ENCODE peak calls at places on chromosomes 7 and 10, in seven cellular contexts. One of them, this sample, is unnamed.

GRCh38 chr7:38393874-38394273 is 120.4 kb upstream of the TARP start:
- DNase-seq in smooth muscle cell of the brain vasculature: no peak
- DNase-seq in stimulated activated CD4-positive, alpha-beta T cell treated with anti-CD3 and anti-CD28 coated beads, Interleukin-12 subunit alpha, Interleukin-12 subunit beta, amount 100 ng/mL, for 48 hours: no peak
- DNase-seq in activated T-helper 1 cell treated with Interleukin-2 at 50 U/mL for 16 hours: no peak
- DNase-seq in fibroblast of mammary gland: no peak
- DNase-seq in activated naive CD4-positive, alpha-beta T cell: no peak
- DNase-seq in GM12878: no peak
- DNase-seq in this sample: no peak

GRCh38 chr10:86258488-86258887 is 108.1 kb downstream of the GRID1 start:
- DNase-seq in smooth muscle cell of the brain vasculature: no peak
- DNase-seq in stimulated activated CD4-positive, alpha-beta T cell treated with anti-CD3 and anti-CD28 coated beads, Interleukin-12 subunit alpha, Interleukin-12 subunit beta, amount 100 ng/mL, for 48 hours: no peak
- DNase-seq in activated T-helper 1 cell treated with Interleukin-2 at 50 U/mL for 16 hours: no peak
- DNase-seq in fibroblast of mammary gland: peak
- DNase-seq in activated naive CD4-positive, alpha-beta T cell: no peak
- DNase-seq in GM12878: no peak
- DNase-seq in this sample: no peak

GRCh38 chr10:1213252-1213651 is 157.1 kb downstream of the WDR37 start:
- DNase-seq in smooth muscle cell of the brain vasculature: no peak
- DNase-seq in stimulated activated CD4-positive, alpha-beta T cell treated with anti-CD3 and anti-CD28 coated beads, Interleukin-12 subunit alpha, Interleukin-12 subunit beta, amount 100 ng/mL, for 48 hours: no peak
- DNase-seq in activated T-helper 1 cell treated with Interleukin-2 at 50 U/mL for 16 hours: no peak
- DNase-seq in fibroblast of mammary gland: no peak
- DNase-seq in activated naive CD4-positive, alpha-beta T cell: no peak
- DNase-seq in GM12878: no peak
- DNase-seq in this sample: no peak

GRCh38 chr7:156005202-156005821 is 193.0 kb upstream of the SHH start:
- DNase-seq in smooth muscle cell of the brain vasculature: no peak
- DNase-seq in stimulated activated CD4-positive, alpha-beta T cell treated with anti-CD3 and anti-CD28 coated beads, Interleukin-12 subunit alpha, Interleukin-12 subunit beta, amount 100 ng/mL, for 48 hours: no peak
- DNase-seq in activated T-helper 1 cell treated with Interleukin-2 at 50 U/mL for 16 hours: no peak
- DNase-seq in fibroblast of mammary gland: no peak
- DNase-seq in activated naive CD4-positive, alpha-beta T cell: no peak
- DNase-seq in GM12878: no peak
- DNase-seq in this sample: no peak

GRCh38 chr7:23106491-23106800 is 861 bp downstream of the KLHL7 start:
- DNase-seq in smooth muscle cell of the brain vasculature: no peak
- DNase-seq in stimulated activated CD4-positive, alpha-beta T cell treated with anti-CD3 and anti-CD28 coated beads, Interleukin-12 subunit alpha, Interleukin-12 subunit beta, amount 100 ng/mL, for 48 hours: no peak
- DNase-seq in activated T-helper 1 cell treated with Interleukin-2 at 50 U/mL for 16 hours: no peak
- DNase-seq in fibroblast of mammary gland: no peak
- DNase-seq in activated naive CD4-positive, alpha-beta T cell: no peak
- DNase-seq in GM12878: no peak
- DNase-seq in this sample: no peak

GRCh38 chr10:99529483-99530107 is 3.1 kb upstream of the NKX2-3 start:
- DNase-seq in smooth muscle cell of the brain vasculature: no peak
- DNase-seq in stimulated activated CD4-positive, alpha-beta T cell treated with anti-CD3 and anti-CD28 coated beads, Interleukin-12 subunit alpha, Interleukin-12 subunit beta, amount 100 ng/mL, for 48 hours: no peak
- DNase-seq in activated T-helper 1 cell treated with Interleukin-2 at 50 U/mL for 16 hours: no peak
- DNase-seq in fibroblast of mammary gland: no peak
- DNase-seq in activated naive CD4-positive, alpha-beta T cell: no peak
- DNase-seq in GM12878: no peak
- DNase-seq in this sample: no peak

GRCh38 chr10:98332623-98333269 is 64.8 kb upstream of the LOXL4 start:
- DNase-seq in smooth muscle cell of the brain vasculature: no peak
- DNase-seq in stimulated activated CD4-positive, alpha-beta T cell treated with anti-CD3 and anti-CD28 coated beads, Interleukin-12 subunit alpha, Interleukin-12 subunit beta, amount 100 ng/mL, for 48 hours: no peak
- DNase-seq in activated T-helper 1 cell treated with Interleukin-2 at 50 U/mL for 16 hours: no peak
- DNase-seq in fibroblast of mammary gland: peak
- DNase-seq in activated naive CD4-positive, alpha-beta T cell: no peak
- DNase-seq in GM12878: no peak
- DNase-seq in this sample: no peak

GRCh38 chr7:24722386-24723177 is 34.7 kb downstream of the GSDME start:
- DNase-seq in smooth muscle cell of the brain vasculature: no peak
- DNase-seq in stimulated activated CD4-positive, alpha-beta T cell treated with anti-CD3 and anti-CD28 coated beads, Interleukin-12 subunit alpha, Interleukin-12 subunit beta, amount 100 ng/mL, for 48 hours: no peak
- DNase-seq in activated T-helper 1 cell treated with Interleukin-2 at 50 U/mL for 16 hours: no peak
- DNase-seq in fibroblast of mammary gland: peak
- DNase-seq in activated naive CD4-positive, alpha-beta T cell: no peak
- DNase-seq in GM12878: no peak
- DNase-seq in this sample: no peak

GRCh38 chr7:3063016-3063753 is 19.5 kb upstream of the CARD11 start:
- DNase-seq in smooth muscle cell of the brain vasculature: no peak
- DNase-seq in stimulated activated CD4-positive, alpha-beta T cell treated with anti-CD3 and anti-CD28 coated beads, Interleukin-12 subunit alpha, Interleukin-12 subunit beta, amount 100 ng/mL, for 48 hours: peak
- DNase-seq in activated T-helper 1 cell treated with Interleukin-2 at 50 U/mL for 16 hours: peak
- DNase-seq in fibroblast of mammary gland: no peak
- DNase-seq in activated naive CD4-positive, alpha-beta T cell: peak
- DNase-seq in GM12878: no peak
- DNase-seq in this sample: no peak

GRCh38 chr10:47277352-47278151 is 22.4 kb upstream of the GDF10 start:
- DNase-seq in smooth muscle cell of the brain vasculature: no peak
- DNase-seq in stimulated activated CD4-positive, alpha-beta T cell treated with anti-CD3 and anti-CD28 coated beads, Interleukin-12 subunit alpha, Interleukin-12 subunit beta, amount 100 ng/mL, for 48 hours: peak
- DNase-seq in activated T-helper 1 cell treated with Interleukin-2 at 50 U/mL for 16 hours: peak
- DNase-seq in fibroblast of mammary gland: no peak
- DNase-seq in activated naive CD4-positive, alpha-beta T cell: no peak
- DNase-seq in GM12878: no peak
- DNase-seq in this sample: no peak

GRCh38 chr10:126013489-126014281 is 117.3 kb downstream of the FANK1 start:
- DNase-seq in smooth muscle cell of the brain vasculature: peak
- DNase-seq in stimulated activated CD4-positive, alpha-beta T cell treated with anti-CD3 and anti-CD28 coated beads, Interleukin-12 subunit alpha, Interleukin-12 subunit beta, amount 100 ng/mL, for 48 hours: no peak
- DNase-seq in activated T-helper 1 cell treated with Interleukin-2 at 50 U/mL for 16 hours: no peak
- DNase-seq in fibroblast of mammary gland: peak
- DNase-seq in activated naive CD4-positive, alpha-beta T cell: no peak
- DNase-seq in GM12878: no peak
- DNase-seq in this sample: no peak

GRCh38 chr7:156539999-156540398 is 100.6 kb upstream of the RNF32 start:
- DNase-seq in smooth muscle cell of the brain vasculature: no peak
- DNase-seq in stimulated activated CD4-positive, alpha-beta T cell treated with anti-CD3 and anti-CD28 coated beads, Interleukin-12 subunit alpha, Interleukin-12 subunit beta, amount 100 ng/mL, for 48 hours: no peak
- DNase-seq in activated T-helper 1 cell treated with Interleukin-2 at 50 U/mL for 16 hours: no peak
- DNase-seq in fibroblast of mammary gland: no peak
- DNase-seq in activated naive CD4-positive, alpha-beta T cell: no peak
- DNase-seq in GM12878: no peak
- DNase-seq in this sample: no peak

GRCh38 chr7:107708956-107709355 is 35.0 kb upstream of the CBLL1 start:
- DNase-seq in smooth muscle cell of the brain vasculature: no peak
- DNase-seq in stimulated activated CD4-positive, alpha-beta T cell treated with anti-CD3 and anti-CD28 coated beads, Interleukin-12 subunit alpha, Interleukin-12 subunit beta, amount 100 ng/mL, for 48 hours: no peak
- DNase-seq in activated T-helper 1 cell treated with Interleukin-2 at 50 U/mL for 16 hours: no peak
- DNase-seq in fibroblast of mammary gland: peak
- DNase-seq in activated naive CD4-positive, alpha-beta T cell: no peak
- DNase-seq in GM12878: no peak
- DNase-seq in this sample: no peak

GRCh38 chr7:15556706-15557105 is 5.1 kb downstream of the AGMO start:
- DNase-seq in smooth muscle cell of the brain vasculature: no peak
- DNase-seq in stimulated activated CD4-positive, alpha-beta T cell treated with anti-CD3 and anti-CD28 coated beads, Interleukin-12 subunit alpha, Interleukin-12 subunit beta, amount 100 ng/mL, for 48 hours: no peak
- DNase-seq in activated T-helper 1 cell treated with Interleukin-2 at 50 U/mL for 16 hours: no peak
- DNase-seq in fibroblast of mammary gland: no peak
- DNase-seq in activated naive CD4-positive, alpha-beta T cell: no peak
- DNase-seq in GM12878: no peak
- DNase-seq in this sample: no peak

GRCh38 chr7:131619336-131620305 is 63.2 kb upstream of the PODXL start:
- DNase-seq in smooth muscle cell of the brain vasculature: no peak
- DNase-seq in stimulated activated CD4-positive, alpha-beta T cell treated with anti-CD3 and anti-CD28 coated beads, Interleukin-12 subunit alpha, Interleukin-12 subunit beta, amount 100 ng/mL, for 48 hours: no peak
- DNase-seq in activated T-helper 1 cell treated with Interleukin-2 at 50 U/mL for 16 hours: no peak
- DNase-seq in fibroblast of mammary gland: no peak
- DNase-seq in activated naive CD4-positive, alpha-beta T cell: no peak
- DNase-seq in GM12878: no peak
- DNase-seq in this sample: no peak

GRCh38 chr10:29537799-29538198 is 97.0 kb downstream of the SVIL start:
- DNase-seq in smooth muscle cell of the brain vasculature: no peak
- DNase-seq in stimulated activated CD4-positive, alpha-beta T cell treated with anti-CD3 and anti-CD28 coated beads, Interleukin-12 subunit alpha, Interleukin-12 subunit beta, amount 100 ng/mL, for 48 hours: no peak
- DNase-seq in activated T-helper 1 cell treated with Interleukin-2 at 50 U/mL for 16 hours: no peak
- DNase-seq in fibroblast of mammary gland: no peak
- DNase-seq in activated naive CD4-positive, alpha-beta T cell: no peak
- DNase-seq in GM12878: no peak
- DNase-seq in this sample: no peak

GRCh38 chr10:31578951-31579350 is 259.9 kb downstream of the ZEB1 start:
- DNase-seq in smooth muscle cell of the brain vasculature: no peak
- DNase-seq in stimulated activated CD4-positive, alpha-beta T cell treated with anti-CD3 and anti-CD28 coated beads, Interleukin-12 subunit alpha, Interleukin-12 subunit beta, amount 100 ng/mL, for 48 hours: no peak
- DNase-seq in activated T-helper 1 cell treated with Interleukin-2 at 50 U/mL for 16 hours: no peak
- DNase-seq in fibroblast of mammary gland: no peak
- DNase-seq in activated naive CD4-positive, alpha-beta T cell: no peak
- DNase-seq in GM12878: no peak
- DNase-seq in this sample: no peak

GRCh38 chr7:75723444-75723843 is 15.3 kb downstream of the HIP1 start:
- DNase-seq in smooth muscle cell of the brain vasculature: no peak
- DNase-seq in stimulated activated CD4-positive, alpha-beta T cell treated with anti-CD3 and anti-CD28 coated beads, Interleukin-12 subunit alpha, Interleukin-12 subunit beta, amount 100 ng/mL, for 48 hours: no peak
- DNase-seq in activated T-helper 1 cell treated with Interleukin-2 at 50 U/mL for 16 hours: no peak
- DNase-seq in fibroblast of mammary gland: no peak
- DNase-seq in activated naive CD4-positive, alpha-beta T cell: no peak
- DNase-seq in GM12878: no peak
- DNase-seq in this sample: no peak

GRCh38 chr10:5283305-5284158 is 81.2 kb upstream of the UCN3 start:
- DNase-seq in smooth muscle cell of the brain vasculature: no peak
- DNase-seq in stimulated activated CD4-positive, alpha-beta T cell treated with anti-CD3 and anti-CD28 coated beads, Interleukin-12 subunit alpha, Interleukin-12 subunit beta, amount 100 ng/mL, for 48 hours: peak
- DNase-seq in activated T-helper 1 cell treated with Interleukin-2 at 50 U/mL for 16 hours: peak
- DNase-seq in fibroblast of mammary gland: peak
- DNase-seq in activated naive CD4-positive, alpha-beta T cell: peak
- DNase-seq in GM12878: no peak
- DNase-seq in this sample: peak

GRCh38 chr7:155916926-155917655 is 104.8 kb upstream of the SHH start:
- DNase-seq in smooth muscle cell of the brain vasculature: no peak
- DNase-seq in stimulated activated CD4-positive, alpha-beta T cell treated with anti-CD3 and anti-CD28 coated beads, Interleukin-12 subunit alpha, Interleukin-12 subunit beta, amount 100 ng/mL, for 48 hours: no peak
- DNase-seq in activated T-helper 1 cell treated with Interleukin-2 at 50 U/mL for 16 hours: no peak
- DNase-seq in fibroblast of mammary gland: peak
- DNase-seq in activated naive CD4-positive, alpha-beta T cell: no peak
- DNase-seq in GM12878: no peak
- DNase-seq in this sample: no peak

GRCh38 chr7:88111136-88111748 is 108.6 kb downstream of the SRI start:
- DNase-seq in smooth muscle cell of the brain vasculature: peak
- DNase-seq in stimulated activated CD4-positive, alpha-beta T cell treated with anti-CD3 and anti-CD28 coated beads, Interleukin-12 subunit alpha, Interleukin-12 subunit beta, amount 100 ng/mL, for 48 hours: no peak
- DNase-seq in activated T-helper 1 cell treated with Interleukin-2 at 50 U/mL for 16 hours: no peak
- DNase-seq in fibroblast of mammary gland: peak
- DNase-seq in activated naive CD4-positive, alpha-beta T cell: no peak
- DNase-seq in GM12878: no peak
- DNase-seq in this sample: no peak

GRCh38 chr7:108181073-108181985 is 51.2 kb upstream of the LAMB4 start:
- DNase-seq in smooth muscle cell of the brain vasculature: peak
- DNase-seq in stimulated activated CD4-positive, alpha-beta T cell treated with anti-CD3 and anti-CD28 coated beads, Interleukin-12 subunit alpha, Interleukin-12 subunit beta, amount 100 ng/mL, for 48 hours: no peak
- DNase-seq in activated T-helper 1 cell treated with Interleukin-2 at 50 U/mL for 16 hours: no peak
- DNase-seq in fibroblast of mammary gland: peak
- DNase-seq in activated naive CD4-positive, alpha-beta T cell: no peak
- DNase-seq in GM12878: peak
- DNase-seq in this sample: no peak

GRCh38 chr10:47031251-47031952 is 120.2 kb downstream of the PTPN20 start:
- DNase-seq in smooth muscle cell of the brain vasculature: no peak
- DNase-seq in stimulated activated CD4-positive, alpha-beta T cell treated with anti-CD3 and anti-CD28 coated beads, Interleukin-12 subunit alpha, Interleukin-12 subunit beta, amount 100 ng/mL, for 48 hours: no peak
- DNase-seq in activated T-helper 1 cell treated with Interleukin-2 at 50 U/mL for 16 hours: no peak
- DNase-seq in fibroblast of mammary gland: peak
- DNase-seq in activated naive CD4-positive, alpha-beta T cell: no peak
- DNase-seq in GM12878: no peak
- DNase-seq in this sample: no peak

GRCh38 chr10:119120413-119120867 is 16.5 kb downstream of the DENND10 start:
- DNase-seq in smooth muscle cell of the brain vasculature: no peak
- DNase-seq in stimulated activated CD4-positive, alpha-beta T cell treated with anti-CD3 and anti-CD28 coated beads, Interleukin-12 subunit alpha, Interleukin-12 subunit beta, amount 100 ng/mL, for 48 hours: no peak
- DNase-seq in activated T-helper 1 cell treated with Interleukin-2 at 50 U/mL for 16 hours: no peak
- DNase-seq in fibroblast of mammary gland: peak
- DNase-seq in activated naive CD4-positive, alpha-beta T cell: no peak
- DNase-seq in GM12878: peak
- DNase-seq in this sample: no peak

GRCh38 chr10:122062831-122063674 is 74.1 kb downstream of the TACC2 start:
- DNase-seq in smooth muscle cell of the brain vasculature: peak
- DNase-seq in stimulated activated CD4-positive, alpha-beta T cell treated with anti-CD3 and anti-CD28 coated beads, Interleukin-12 subunit alpha, Interleukin-12 subunit beta, amount 100 ng/mL, for 48 hours: no peak
- DNase-seq in activated T-helper 1 cell treated with Interleukin-2 at 50 U/mL for 16 hours: no peak
- DNase-seq in fibroblast of mammary gland: peak
- DNase-seq in activated naive CD4-positive, alpha-beta T cell: no peak
- DNase-seq in GM12878: no peak
- DNase-seq in this sample: no peak

GRCh38 chr7:74272305-74273038 is 16.7 kb upstream of the CLIP2 start:
- DNase-seq in smooth muscle cell of the brain vasculature: peak
- DNase-seq in stimulated activated CD4-positive, alpha-beta T cell treated with anti-CD3 and anti-CD28 coated beads, Interleukin-12 subunit alpha, Interleukin-12 subunit beta, amount 100 ng/mL, for 48 hours: no peak
- DNase-seq in activated T-helper 1 cell treated with Interleukin-2 at 50 U/mL for 16 hours: no peak
- DNase-seq in fibroblast of mammary gland: peak
- DNase-seq in activated naive CD4-positive, alpha-beta T cell: no peak
- DNase-seq in GM12878: peak
- DNase-seq in this sample: peak